ENCODE peak calls at places on chromosome 14, in six cellular contexts. T is heart left ventricle, X is activated B cell treated with CpG ODN at 0.5 μM for 24 hours, S is A549, C is thoracic aorta, Y is choroid plexus epithelial cell. O is an unnamed sample.

GRCh38 chr14:37172024-37172869 is at the start of gene SLC25A21:
- DNase-seq in C (no peak), X (no peak), T (peak), S (peak), Y (peak), O (peak)

GRCh38 chr14:80446356-80446755 is 235.1 kb upstream of the DIO2 start:
- DNase-seq in S (no peak), T (no peak), Y (peak), C (no peak), X (no peak), O (no peak)

GRCh38 chr14:90599748-90600507 is 203.1 kb downstream of the CALM1 start:
- DNase-seq in T (no peak), S (no peak), C (no peak), Y (peak), X (no peak), O (no peak)

GRCh38 chr14:74275265-74275841 is 27.4 kb downstream of the ABCD4 start:
- DNase-seq in T (peak), C (no peak), Y (peak), S (no peak), X (no peak), O (peak)

GRCh38 chr14:79369359-79370332 is 841.7 kb downstream of the DIO2 start:
- DNase-seq in Y (peak), X (no peak), C (no peak), S (peak), T (no peak), O (peak)

GRCh38 chr14:93543766-93544165 is 113.0 kb downstream of the UNC79 start:
- DNase-seq in T (no peak), C (no peak), Y (peak), S (peak), X (no peak), O (peak)

GRCh38 chr14:92560106-92560865 is 46.7 kb downstream of the RIN3 start:
- DNase-seq in X (no peak), T (no peak), S (no peak), C (no peak), Y (no peak), O (no peak)

GRCh38 chr14:95197498-95198010 is 40.2 kb upstream of the DICER1 start:
- DNase-seq in T (no peak), Y (no peak), S (no peak), X (no peak), C (no peak), O (no peak)

GRCh38 chr14:64200170-64200569 is 94.0 kb downstream of the ESR2 start:
- DNase-seq in S (no peak), Y (no peak), C (no peak), T (peak), X (no peak), O (no peak)

GRCh38 chr14:90034835-90035525 is 26.8 kb upstream of the KCNK13 start:
- DNase-seq in S (no peak), T (no peak), X (no peak), C (no peak), Y (no peak), O (no peak)

GRCh38 chr14:52043690-52044089 is 25.2 kb downstream of the NID2 start:
- DNase-seq in Y (peak), T (no peak), C (no peak), S (peak), X (no peak), O (no peak)

GRCh38 chr14:85317491-85318021 is 212.4 kb upstream of the FLRT2 start:
- DNase-seq in Y (no peak), S (no peak), T (no peak), X (no peak), C (no peak), O (peak)

GRCh38 chr14:54686219-54686870 is 119.4 kb downstream of the SAMD4A start:
- DNase-seq in T (no peak), S (no peak), X (no peak), C (peak), Y (peak), O (peak)

GRCh38 chr14:20195911-20196310 is 5.2 kb downstream of the OR11G2 start:
- DNase-seq in X (no peak), T (no peak), S (no peak), Y (no peak), C (no peak), O (no peak)

GRCh38 chr14:54680636-54681035 is 113.7 kb downstream of the SAMD4A start:
- DNase-seq in T (no peak), C (no peak), X (no peak), Y (peak), S (no peak), O (no peak)

GRCh38 chr14:92717571-92718042 is 30.8 kb downstream of the LGMN start:
- DNase-seq in S (no peak), X (no peak), C (no peak), T (no peak), Y (no peak), O (no peak)

GRCh38 chr14:97177016-97177415 is 379.8 kb downstream of the VRK1 start:
- DNase-seq in S (peak), T (no peak), Y (no peak), C (no peak), X (no peak), O (no peak)

GRCh38 chr14:55103005-55103640 is 25.9 kb upstream of the LGALS3 start:
- DNase-seq in S (peak), X (peak), T (peak), Y (peak), C (peak), O (peak)

GRCh38 chr14:98210045-98210678 is 1061.8 kb downstream of the BCL11B start:
- DNase-seq in S (no peak), C (no peak), T (no peak), Y (no peak), X (no peak), O (no peak)

GRCh38 chr14:69096766-69097475 is 56.0 kb downstream of the DCAF5 start:
- DNase-seq in Y (peak), T (no peak), S (no peak), C (no peak), X (no peak), O (no peak)
- TF ChIP-seq CTCF in Y (no peak), T (no peak), S (no peak), C (no peak), X (no peak), O (no peak)

GRCh38 chr14:105281354-105282097 is 19.3 kb downstream of the BRF1 start:
- DNase-seq in C (no peak), T (no peak), Y (peak), S (peak), X (no peak), O (peak)

GRCh38 chr14:105280525-105280924 is 20.3 kb downstream of the BRF1 start:
- DNase-seq in Y (no peak), S (no peak), C (no peak), T (no peak), X (no peak), O (no peak)

GRCh38 chr14:105283899-105284298 is 16.9 kb downstream of the BRF1 start:
- DNase-seq in Y (no peak), S (no peak), X (no peak), T (no peak), C (no peak), O (no peak)

GRCh38 chr14:105283028-105283427 is 17.8 kb downstream of the BRF1 start:
- DNase-seq in Y (no peak), X (no peak), C (no peak), S (no peak), T (no peak), O (no peak)

DNA sequence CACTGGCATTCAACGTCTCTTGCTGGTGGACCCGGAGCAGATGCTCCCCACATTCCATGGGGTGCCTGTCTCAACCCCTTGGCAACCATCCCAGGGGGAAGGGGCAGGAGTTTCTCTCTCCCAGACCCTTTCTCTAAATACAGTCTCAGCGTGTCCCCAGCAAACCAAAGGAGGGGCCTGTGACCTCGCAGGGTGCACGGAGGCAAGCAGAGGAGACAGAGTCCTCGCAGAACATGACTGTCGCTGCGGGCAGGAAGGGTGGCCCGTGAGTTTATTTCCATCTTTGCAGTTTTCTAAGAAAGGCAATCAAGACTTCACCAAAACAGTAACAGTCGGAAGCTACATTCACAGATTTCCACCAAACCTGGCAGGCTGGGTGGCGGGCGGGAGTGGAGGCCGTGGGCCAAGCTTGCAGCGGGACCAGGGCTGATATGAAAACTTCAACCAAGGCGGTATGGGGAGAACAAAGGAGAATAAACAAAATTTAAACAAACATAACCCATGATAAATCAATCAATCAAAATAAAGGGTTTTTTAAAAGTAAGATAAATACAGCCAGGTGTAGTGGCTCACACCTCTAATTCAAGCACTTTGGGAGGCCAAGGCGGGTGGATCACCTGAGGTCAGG is 18.6 kb downstream of the BRF1 start:
- DNase-seq in C (no peak), Y (no peak), X (no peak), T (no peak), S (no peak), O (no peak)
- TF ChIP-seq CTCF in C (no peak), Y (no peak), X (no peak), T (peak), S (no peak), O (no peak)

GRCh38 chr14:66657780-66658179 is 149.8 kb downstream of the GPHN start:
- DNase-seq in X (no peak), S (no peak), C (no peak), T (no peak), Y (no peak), O (no peak)

DNA sequence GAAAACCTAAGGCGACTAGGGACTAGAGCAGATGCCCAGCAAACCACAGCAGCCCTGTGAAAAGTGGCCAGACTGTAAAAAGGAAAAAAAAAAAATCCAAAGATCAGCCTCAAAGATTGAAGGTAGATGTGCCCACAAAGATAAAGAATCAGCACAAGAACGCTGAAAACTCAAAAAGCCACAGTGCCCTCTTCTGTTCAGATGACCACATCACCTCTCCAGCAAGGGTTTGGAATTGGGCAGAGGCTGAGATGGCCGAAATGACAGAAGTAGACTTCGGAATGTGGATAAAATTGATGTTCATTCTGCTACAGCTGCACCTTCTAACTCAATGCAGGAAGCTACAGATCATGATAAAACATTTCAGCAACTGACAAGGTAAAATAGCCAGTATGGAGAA is 154.4 kb downstream of the GPHN start:
- DNase-seq in T (no peak), Y (peak), S (no peak), C (no peak), X (no peak), O (no peak)
- TF ChIP-seq CTCF in T (peak), Y (peak), S (no peak), C (no peak), X (no peak), O (peak)

DNA sequence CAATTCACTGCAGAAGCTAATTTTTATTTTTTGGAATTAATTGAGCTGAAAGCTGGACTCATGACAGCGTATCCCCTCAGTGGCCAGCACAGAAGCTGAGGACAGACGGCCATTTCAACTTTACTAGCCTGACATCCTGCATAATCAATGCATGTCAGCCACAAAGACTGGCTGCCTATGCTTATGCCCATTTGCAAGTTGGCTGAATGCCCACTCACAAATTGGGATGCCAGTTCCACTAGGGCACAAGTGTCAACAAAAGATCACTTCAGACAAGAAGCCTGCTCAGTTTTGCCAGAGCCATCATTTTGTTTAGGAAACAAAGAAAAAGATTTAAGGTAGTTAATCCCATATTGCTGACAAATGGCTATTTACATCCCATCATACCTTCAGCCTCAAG is 417.6 kb downstream of the NOVA1 start:
- DNase-seq in S (no peak), X (no peak), C (no peak), Y (no peak), T (no peak), O (no peak)
- TF ChIP-seq CTCF in S (no peak), X (no peak), C (no peak), Y (no peak), T (no peak), O (no peak)

O was measured in HFFc6.